ENCODE peak calls at places on chromosomes 5 and 9, in seven cellular contexts. O, C, H, Y, B, F and W are unnamed samples.

GRCh38 chr5:23893561-23893960 is 386.2 kb downstream of the PRDM9 start:
- DNase-seq in O (no peak), C (no peak), H (no peak), Y (no peak), B (no peak), F (no peak), W (no peak)

GRCh38 chr9:118609355-118610044 is 759.7 kb downstream of the BRINP1 start:
- DNase-seq in O (no peak), C (no peak), H (no peak), Y (no peak), B (no peak), F (no peak), W (no peak)

GRCh38 chr9:91777437-91777836 is 172.6 kb downstream of the ROR2 start:
- DNase-seq in O (no peak), C (no peak), H (no peak), Y (no peak), B (no peak), F (no peak), W (no peak)

GRCh38 chr9:106596984-106597383 is 266.0 kb upstream of the ZNF462 start:
- DNase-seq in O (no peak), C (no peak), H (no peak), Y (no peak), B (no peak), F (no peak), W (no peak)

GRCh38 chr5:4553968-4554367 is 586.2 kb upstream of the ADAMTS16 start:
- DNase-seq in O (no peak), C (no peak), H (no peak), Y (no peak), B (no peak), F (no peak), W (no peak)

GRCh38 chr9:131886839-131887238 is 147.0 kb upstream of the RAPGEF1 start:
- DNase-seq in O (no peak), C (no peak), H (no peak), Y (no peak), B (no peak), F (no peak), W (no peak)

GRCh38 chr5:36230151-36230788 is 11.5 kb downstream of the NADK2 start:
- DNase-seq in O (no peak), C (no peak), H (no peak), Y (no peak), B (no peak), F (no peak), W (no peak)

GRCh38 chr9:133997584-133997983 is 5.5 kb upstream of the VAV2 start:
- DNase-seq in O (no peak), C (no peak), H (no peak), Y (no peak), B (no peak), F (no peak), W (no peak)

GRCh38 chr9:136157477-136158265 is 39.0 kb upstream of the TMEM250 start:
- DNase-seq in O (no peak), C (no peak), H (no peak), Y (no peak), B (no peak), F (no peak), W (no peak)

GRCh38 chr5:173615884-173616576 is 420 bp downstream of the BOD1 start:
- DNase-seq in O (peak), C (peak), H (no peak), Y (peak), B (peak), F (peak), W (peak)

GRCh38 chr5:77683171-77683732 is 44.7 kb upstream of the OTP start:
- DNase-seq in O (no peak), C (no peak), H (no peak), Y (no peak), B (no peak), F (no peak), W (no peak)

GRCh38 chr9:29637448-29638196 is 2064.3 kb upstream of the C9orf72 start:
- DNase-seq in O (no peak), C (no peak), H (no peak), Y (no peak), B (no peak), F (no peak), W (no peak)

GRCh38 chr9:16535555-16535954 is 334.9 kb downstream of the BNC2 start:
- DNase-seq in O (no peak), C (no peak), H (no peak), Y (no peak), B (no peak), F (no peak), W (no peak)

GRCh38 chr5:54480296-54480695 is 24.8 kb downstream of the HSPB3 start:
- DNase-seq in O (no peak), C (no peak), H (no peak), Y (no peak), B (no peak), F (no peak), W (no peak)

GRCh38 chr9:134316444-134317160 is 9.7 kb upstream of the RXRA start:
- DNase-seq in O (no peak), C (no peak), H (no peak), Y (peak), B (no peak), F (no peak), W (peak)

GRCh38 chr9:136626066-136626725 is 36.5 kb upstream of the EGFL7 start:
- DNase-seq in O (no peak), C (no peak), H (no peak), Y (no peak), B (peak), F (no peak), W (peak)

GRCh38 chr9:136044971-136045594 is 50.0 kb downstream of the NACC2 start:
- DNase-seq in O (no peak), C (no peak), H (no peak), Y (no peak), B (peak), F (no peak), W (no peak)

GRCh38 chr5:123092696-123093095 is 3.7 kb downstream of the PRDM6 start:
- DNase-seq in O (no peak), C (no peak), H (no peak), Y (no peak), B (no peak), F (no peak), W (no peak)

GRCh38 chr5:45098483-45098882 is 289.7 kb downstream of the MRPS30 start:
- DNase-seq in O (no peak), C (no peak), H (no peak), Y (no peak), B (no peak), F (no peak), W (no peak)

GRCh38 chr9:589723-590122 is 251.8 kb upstream of the DMRT1 start:
- DNase-seq in O (no peak), C (no peak), H (no peak), Y (no peak), B (no peak), F (no peak), W (no peak)

GRCh38 chr5:80181618-80182211 is 74.1 kb downstream of the SERINC5 start:
- DNase-seq in O (no peak), C (no peak), H (no peak), Y (peak), B (peak), F (peak), W (no peak)

GRCh38 chr9:123375725-123376132 is 19.7 kb downstream of the CRB2 start:
- DNase-seq in O (no peak), C (no peak), H (no peak), Y (no peak), B (no peak), F (no peak), W (no peak)

GRCh38 chr9:93956183-93956784 is 1.1 kb upstream of the BARX1 start:
- DNase-seq in O (no peak), C (no peak), H (no peak), Y (no peak), B (no peak), F (no peak), W (no peak)

GRCh38 chr9:13090588-13090987 is 188.9 kb downstream of the MPDZ start:
- DNase-seq in O (no peak), C (no peak), H (no peak), Y (no peak), B (no peak), F (no peak), W (no peak)

GRCh38 chr5:61207884-61208283 is 45.6 kb upstream of the SMIM15 start:
- DNase-seq in O (no peak), C (no peak), H (no peak), Y (no peak), B (no peak), F (no peak), W (no peak)

DNA sequence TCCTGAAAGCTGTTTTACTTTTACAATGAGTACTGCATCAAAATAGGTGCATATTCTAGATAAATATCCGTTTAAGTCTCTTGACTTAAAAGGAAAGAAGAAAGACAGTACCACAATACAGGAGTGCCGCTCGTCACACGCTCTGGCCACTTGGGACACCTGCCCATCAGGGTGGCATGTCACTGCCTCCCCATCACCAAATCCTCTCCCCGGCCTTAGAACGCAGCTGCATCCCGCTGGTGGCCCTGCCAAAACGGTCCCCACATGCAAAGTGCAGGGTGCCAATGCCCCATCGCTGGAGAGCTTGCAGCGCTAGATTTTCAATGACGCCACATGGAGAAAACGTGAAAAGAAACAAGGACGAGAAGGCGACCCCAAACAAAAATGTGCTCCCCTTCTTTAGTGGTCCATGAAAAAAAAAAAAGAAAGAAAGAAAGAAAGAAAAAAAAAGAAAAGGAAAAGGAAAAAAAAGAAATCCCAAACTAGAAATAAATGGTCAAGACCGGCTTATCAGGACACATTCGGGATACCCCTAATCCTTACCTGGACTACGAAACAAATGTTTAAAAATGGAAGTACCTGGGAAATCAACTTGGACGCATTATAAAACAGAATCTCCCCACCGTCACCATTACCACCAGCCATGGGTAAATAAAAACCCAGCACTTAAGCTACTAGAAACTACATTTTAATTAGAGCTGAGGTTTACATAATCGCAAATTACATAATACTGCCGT is 1.1 kb downstream of the ANKH start:
- DNase-seq in O (peak), C (peak), H (no peak), Y (no peak), B (peak), F (peak), W (no peak)
- TF ChIP-seq CTCF in O (no peak), C (no peak), H (no peak), Y (no peak), B (no peak), F (no peak), W (no peak)

GRCh38 chr5:177592010-177592834 is at the start of gene TMED9:
- DNase-seq in O (peak), C (peak), H (peak), Y (peak), B (peak), F (peak), W (peak)

GRCh38 chr5:177593511-177593910 is 1.5 kb downstream of the TMED9 start:
- DNase-seq in O (no peak), C (no peak), H (no peak), Y (no peak), B (no peak), F (no peak), W (no peak)

GRCh38 chr5:177595026-177595585 is 3.1 kb downstream of the TMED9 start:
- DNase-seq in O (no peak), C (no peak), H (no peak), Y (no peak), B (no peak), F (no peak), W (no peak)

GRCh38 chr5:177592905-177593304 is 902 bp downstream of the TMED9 start:
- DNase-seq in O (no peak), C (no peak), H (no peak), Y (no peak), B (no peak), F (no peak), W (no peak)

DNA sequence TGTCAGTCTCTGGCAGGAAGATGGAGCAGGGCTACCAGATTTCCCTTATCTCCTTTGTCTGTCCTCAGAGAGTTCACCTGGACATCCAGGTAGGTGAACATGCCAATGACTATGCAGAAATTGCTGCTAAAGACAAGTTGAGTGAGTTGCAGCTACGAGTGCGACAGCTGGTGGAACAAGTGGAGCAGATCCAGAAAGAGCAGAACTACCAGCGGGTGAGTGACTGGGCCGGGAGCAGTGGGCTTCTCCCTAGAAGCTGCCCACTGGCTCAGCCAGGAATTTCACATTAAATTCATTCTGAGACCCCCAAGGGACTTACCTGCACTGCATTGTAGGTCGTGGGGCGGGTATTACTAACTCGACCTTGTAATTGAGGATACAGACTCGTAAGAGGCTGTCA is 2.1 kb downstream of the TMED9 start:
- DNase-seq in O (no peak), C (no peak), H (no peak), Y (no peak), B (no peak), F (no peak), W (no peak)
- TF ChIP-seq CTCF in O (no peak), C (no peak), H (no peak), Y (no peak), B (no peak), F (no peak), W (no peak)

GRCh38 chr5:52356311-52356918 is 431.3 kb upstream of the ITGA1 start:
- DNase-seq in O (no peak), C (no peak), H (no peak), Y (no peak), B (no peak), F (no peak), W (no peak)
- TF ChIP-seq CTCF in O (no peak), C (peak), H (no peak), Y (peak), B (no peak), F (no peak), W (no peak)

DNA sequence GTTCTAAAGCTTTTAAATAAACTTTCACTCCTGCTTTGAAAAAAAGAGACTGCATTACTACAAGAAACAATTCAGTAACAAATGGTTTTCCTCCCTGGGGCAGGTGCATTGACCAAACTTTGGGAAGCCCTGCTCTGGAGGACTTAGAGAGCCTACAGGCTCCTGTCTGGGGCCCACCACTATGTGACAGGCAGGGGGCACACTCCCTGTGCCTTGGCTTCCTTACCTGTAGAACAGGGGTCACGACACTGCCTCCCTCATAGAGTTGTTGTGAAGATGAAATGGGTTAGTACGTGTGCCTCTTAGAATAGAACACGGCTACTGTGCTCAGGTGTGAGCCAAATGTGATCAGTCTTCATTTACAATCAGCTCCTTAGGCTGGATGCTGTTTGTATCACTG is 130.1 kb downstream of the GPBP1 start:
- DNase-seq in O (no peak), C (no peak), H (no peak), Y (no peak), B (no peak), F (no peak), W (no peak)
- TF ChIP-seq CTCF in O (no peak), C (no peak), H (no peak), Y (no peak), B (no peak), F (no peak), W (no peak)

GRCh38 chr9:112075009-112075378 is 100.1 kb downstream of the SUSD1 start:
- DNase-seq in O (no peak), C (no peak), H (no peak), Y (no peak), B (no peak), F (no peak), W (no peak)
- TF ChIP-seq CTCF in O (no peak), C (no peak), H (no peak), Y (no peak), B (no peak), F (no peak), W (peak)

GRCh38 chr9:124756011-124756410 is 15.1 kb downstream of the NR6A1 start:
- DNase-seq in O (no peak), C (no peak), H (no peak), Y (no peak), B (no peak), F (no peak), W (no peak)

GRCh38 chr9:124757589-124757988 is 13.5 kb downstream of the NR6A1 start:
- DNase-seq in O (no peak), C (no peak), H (no peak), Y (no peak), B (no peak), F (no peak), W (no peak)

GRCh38 chr9:124752967-124753366 is 18.1 kb downstream of the NR6A1 start:
- DNase-seq in O (no peak), C (no peak), H (no peak), Y (no peak), B (no peak), F (no peak), W (no peak)

GRCh38 chr9:124755061-124755460 is 16.1 kb downstream of the NR6A1 start:
- DNase-seq in O (no peak), C (no peak), H (no peak), Y (no peak), B (no peak), F (no peak), W (no peak)

GRCh38 chr9:124754289-124754688 is 16.8 kb downstream of the NR6A1 start:
- DNase-seq in O (no peak), C (no peak), H (no peak), Y (no peak), B (no peak), F (no peak), W (no peak)
- TF ChIP-seq CTCF in O (no peak), C (no peak), H (no peak), Y (no peak), B (no peak), F (no peak), W (peak)

DNA sequence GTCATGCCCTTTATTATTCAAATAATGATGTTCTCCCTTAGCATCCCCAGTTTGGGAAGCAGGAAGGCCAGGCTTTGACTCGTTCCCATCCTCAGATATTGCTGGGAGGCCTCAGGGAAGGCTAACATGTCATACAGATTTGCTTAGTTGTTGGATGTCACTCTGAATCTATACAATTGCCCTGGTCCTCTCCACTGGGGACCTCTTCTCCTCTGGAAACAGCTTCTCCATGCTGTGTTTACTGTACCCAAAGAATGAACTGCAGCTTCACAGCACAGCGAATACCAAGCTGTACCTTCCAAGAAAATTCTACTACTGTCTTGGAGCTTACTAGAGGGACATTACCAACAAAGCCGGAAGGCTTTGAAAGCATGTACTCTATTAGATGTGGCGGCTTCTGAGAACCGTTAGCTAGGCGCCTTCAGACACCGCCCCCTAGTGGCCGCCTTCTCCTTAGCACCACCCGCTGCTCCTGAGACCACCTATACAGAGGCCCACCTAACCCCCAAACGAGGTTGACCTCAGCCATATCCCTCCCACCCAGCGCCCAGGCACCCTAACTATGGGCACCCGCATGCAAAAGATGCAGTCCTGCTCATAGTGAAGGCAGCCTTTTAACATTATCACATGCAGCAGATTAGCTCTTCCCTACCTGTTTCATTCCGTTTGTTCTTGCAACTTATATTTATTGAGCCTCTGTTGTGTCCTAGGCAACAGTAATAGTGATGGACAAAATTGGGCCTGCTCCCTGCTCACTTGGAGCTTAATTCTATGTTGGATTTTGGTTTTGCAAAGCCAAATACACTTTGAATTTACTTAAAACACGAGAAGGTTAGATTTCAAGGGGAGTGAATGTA is 34.9 kb upstream of the FOXI1 start:
- DNase-seq in O (no peak), C (peak), H (no peak), Y (peak), B (no peak), F (peak), W (no peak)
- TF ChIP-seq CTCF in O (no peak), C (peak), H (no peak), Y (peak), B (peak), F (peak), W (peak)

GRCh38 chr9:34634551-34634945 is 3.0 kb downstream of the SIGMAR1 start:
- DNase-seq in O (no peak), C (no peak), H (no peak), Y (no peak), B (no peak), F (no peak), W (no peak)
- TF ChIP-seq CTCF in O (no peak), C (no peak), H (no peak), Y (no peak), B (no peak), F (no peak), W (no peak)

GRCh38 chr9:127698985-127699670 is 7.7 kb upstream of the CFAP157 start:
- DNase-seq in O (peak), C (peak), H (peak), Y (peak), B (peak), F (peak), W (peak)
- TF ChIP-seq CTCF in O (no peak), C (no peak), H (no peak), Y (peak), B (no peak), F (no peak), W (peak)